ENCODE peak calls at places on chromosome 3, in eight cellular contexts. J is endothelial cell, W is EL, E is germinal center, T is uterus, G is body of pancreas, S is B cell, X is colonic mucosa. A is an unnamed sample.

GRCh38 chr3:16286161-16286560 is 21.1 kb downstream of the OXNAD1 start:
- DNase-seq in J (no peak), W (no peak), E (no peak), T (no peak), G (no peak), S (no peak), X (no peak), A (no peak)

GRCh38 chr3:8992854-8993253 is 29.6 kb upstream of the RAD18 start:
- DNase-seq in J (no peak), W (no peak), E (no peak), T (no peak), G (no peak), S (no peak), X (no peak), A (no peak)

GRCh38 chr3:149466192-149466591 is 8.3 kb upstream of the TM4SF4 start:
- DNase-seq in J (no peak), W (peak; percentile 93), E (no peak), T (peak; percentile 47), G (no peak), S (no peak), X (no peak), A (no peak)

GRCh38 chr3:140905557-140905956 is 36.1 kb upstream of the SLC25A36 start:
- DNase-seq in J (no peak), W (no peak), E (no peak), T (no peak), G (no peak), S (no peak), X (no peak), A (no peak)

GRCh38 chr3:123739754-123740153 is 144.4 kb downstream of the MYLK start:
- DNase-seq in J (no peak), W (peak; percentile 79), E (no peak), T (no peak), G (no peak), S (no peak), X (no peak), A (no peak)

GRCh38 chr3:39166134-39166710 is 12.8 kb upstream of the CSRNP1 start:
- DNase-seq in J (no peak), W (peak; percentile 97), E (no peak), T (no peak), G (no peak), S (no peak), X (no peak), A (no peak)

GRCh38 chr3:187741403-187742350 is 3.6 kb downstream of the BCL6 start:
- DNase-seq in J (peak; percentile 66), W (peak; percentile 83), E (peak; percentile 72), T (peak; percentile 77), G (peak; percentile 78), S (peak; percentile 63), X (peak; percentile 82), A (peak; percentile 78)

GRCh38 chr3:96083610-96084009 is 730.8 kb upstream of the EPHA6 start:
- DNase-seq in J (no peak), W (no peak), E (no peak), T (no peak), G (no peak), S (no peak), X (no peak), A (no peak)

GRCh38 chr3:47910777-47911440 is 105.3 kb downstream of the MAP4 start:
- DNase-seq in J (no peak), W (peak; percentile 95), E (no peak), T (no peak), G (no peak), S (no peak), X (no peak), A (peak; percentile 56)

GRCh38 chr3:80785475-80785874 is 976.0 kb downstream of the GBE1 start:
- DNase-seq in J (no peak), W (no peak), E (no peak), T (no peak), G (no peak), S (no peak), X (no peak), A (no peak)

GRCh38 chr3:136728434-136728833 is 23.7 kb downstream of the STAG1 start:
- DNase-seq in J (no peak), W (no peak), E (no peak), T (no peak), G (no peak), S (no peak), X (no peak), A (no peak)

GRCh38 chr3:60176614-60177013 is 1074.6 kb downstream of the FHIT start:
- DNase-seq in J (no peak), W (no peak), E (no peak), T (no peak), G (no peak), S (no peak), X (no peak), A (no peak)

GRCh38 chr3:193563999-193564398 is 9.3 kb upstream of the ATP13A4 start:
- DNase-seq in J (peak; percentile 21), W (no peak), E (no peak), T (no peak), G (peak; percentile 73), S (no peak), X (peak; percentile 65), A (peak; percentile 44)

GRCh38 chr3:188179006-188179966 is 25.3 kb downstream of the LPP start:
- DNase-seq in J (no peak), W (no peak), E (peak; percentile 43), T (peak; percentile 55), G (no peak), S (no peak), X (no peak), A (peak; percentile 51)

GRCh38 chr3:131561511-131561910 is 58.7 kb upstream of the MRPL3 start:
- DNase-seq in J (no peak), W (no peak), E (no peak), T (no peak), G (no peak), S (no peak), X (no peak), A (no peak)

GRCh38 chr3:49244589-49245205 is 32.3 kb downstream of the C3orf62 start:
- DNase-seq in J (no peak), W (peak; percentile 16), E (no peak), T (no peak), G (no peak), S (no peak), X (peak; percentile 24), A (peak; percentile 19)

GRCh38 chr3:64530434-64531049 is 157.3 kb downstream of the ADAMTS9 start:
- DNase-seq in J (peak; percentile 58), W (peak; percentile 61), E (peak; percentile 13), T (peak; percentile 74), G (peak; percentile 75), S (no peak), X (peak; percentile 70), A (peak; percentile 71)

GRCh38 chr3:78255403-78255802 is 1215.5 kb downstream of the ROBO2 start:
- DNase-seq in J (no peak), W (peak; percentile 81), E (no peak), T (no peak), G (no peak), S (no peak), X (no peak), A (no peak)

GRCh38 chr3:160829486-160830009 is 73.5 kb downstream of the PPM1L start:
- DNase-seq in J (no peak), W (no peak), E (no peak), T (no peak), G (no peak), S (no peak), X (no peak), A (no peak)

GRCh38 chr3:176909044-176909443 is 288.2 kb downstream of the TBL1XR1 start:
- DNase-seq in J (no peak), W (no peak), E (no peak), T (no peak), G (no peak), S (no peak), X (no peak), A (no peak)

GRCh38 chr3:19888428-19889152 is 45.4 kb downstream of the EFHB start:
- DNase-seq in J (no peak), W (peak; percentile 26), E (no peak), T (no peak), G (no peak), S (no peak), X (no peak), A (no peak)

A was measured in mucosa of gallbladder.